ENCODE peak calls at places on chromosome 9, in four cellular contexts. D is COR-L47, E is HuH-7, F is ACHN. P is an unnamed sample.

GRCh38 chr9:126617003-126617739 is 3.4 kb downstream of the LMX1B start:
- DNase-seq in D (no peak), E (no peak), F (no peak), P (no peak)

GRCh38 chr9:133886563-133887501 is 105.3 kb downstream of the VAV2 start:
- DNase-seq in D (peak; percentile 47), E (no peak), F (no peak), P (no peak)

GRCh38 chr9:33198163-33198562 is 31.0 kb upstream of the B4GALT1 start:
- DNase-seq in D (no peak), E (no peak), F (no peak), P (no peak)

GRCh38 chr9:110850401-110851135 is 182.0 kb downstream of the MUSK start:
- DNase-seq in D (no peak), E (no peak), F (no peak), P (peak; percentile 16)

GRCh38 chr9:119441338-119441737 is 72.1 kb upstream of the BRINP1 start:
- DNase-seq in D (no peak), E (no peak), F (no peak), P (no peak)

GRCh38 chr9:136403538-136403914 is 3.6 kb upstream of the SNAPC4 start:
- DNase-seq in D (no peak), E (no peak), F (no peak), P (no peak)

GRCh38 chr9:105901514-105902109 is 207.3 kb downstream of the TMEM38B start:
- DNase-seq in D (peak; percentile 20), E (peak; percentile 81), F (peak; percentile 57), P (peak; percentile 67)

GRCh38 chr9:106718996-106719395 is 144.0 kb upstream of the ZNF462 start:
- DNase-seq in D (no peak), E (no peak), F (peak; percentile 10), P (peak; percentile 40)

GRCh38 chr9:7147136-7148090 is 389.6 kb downstream of the KDM4C start:
- DNase-seq in D (no peak), E (no peak), F (no peak), P (no peak)

GRCh38 chr9:34463098-34463900 is 4.7 kb downstream of the DNAI1 start:
- DNase-seq in D (no peak), E (no peak), F (no peak), P (peak; percentile 83)

GRCh38 chr9:77981332-77981731 is 50.3 kb downstream of the GNAQ start:
- DNase-seq in D (no peak), E (no peak), F (peak; percentile 64), P (no peak)

GRCh38 chr9:114221706-114222465 is 66.5 kb downstream of the COL27A1 start:
- DNase-seq in D (no peak), E (no peak), F (peak; percentile 10), P (peak; percentile 34)

GRCh38 chr9:125447202-125447802 is 185.7 kb downstream of the GAPVD1 start:
- DNase-seq in D (no peak), E (no peak), F (no peak), P (no peak)

GRCh38 chr9:80884180-80884579 is 805.2 kb downstream of the TLE1 start:
- DNase-seq in D (no peak), E (no peak), F (no peak), P (no peak)

GRCh38 chr9:101026824-101027223 is 1.7 kb upstream of the PLPPR1 start:
- DNase-seq in D (peak; percentile 87), E (no peak), F (no peak), P (no peak)